ENCODE peak calls at places on chromosomes 1 and 21, in eight cellular contexts. S is EL; Y is T-cell; E is heart right ventricle; A is left cardiac atrium; L is NCI-H2171; N is stimulated activated CD4-positive, alpha-beta T cell treated with anti-CD3 and anti-CD28 coated beads, TNF-alpha, amount 100 ng/mL, for 1 hour; X is activated CD4-positive, alpha-beta memory T cell treated with anti-CD3 and anti-CD28 coated beads for 36 hours. K is an unnamed sample.
A peak's percentile ranks its signal among the peaks of the same experiment; 100 is the strongest.

GRCh38 chr1:239884776-239885175 is 206.9 kb upstream of the FMN2 start:
- DNase-seq in A (no peak), N (no peak), E (no peak), L (no peak), Y (no peak), S (peak; percentile 37), X (no peak), K (no peak)

GRCh38 chr1:1093610-1093943 is 19.5 kb upstream of the RNF223 start:
- DNase-seq in N (no peak), L (no peak), A (no peak), E (no peak), S (no peak), Y (no peak), X (no peak), K (peak; percentile 20)

GRCh38 chr1:29272171-29272907 is 36.0 kb downstream of the PTPRU start:
- DNase-seq in X (no peak), E (no peak), A (no peak), L (no peak), S (no peak), N (no peak), Y (no peak), K (no peak)

GRCh38 chr1:64038965-64039926 is 164.2 kb upstream of the UBE2U start:
- DNase-seq in N (no peak), X (no peak), Y (no peak), L (no peak), A (peak; percentile 48), E (peak; percentile 43), S (peak; percentile 100), K (peak; percentile 47)

GRCh38 chr1:89723863-89724262 is 90.9 kb downstream of the LRRC8C start:
- DNase-seq in X (no peak), Y (no peak), N (no peak), A (peak; percentile 63), L (no peak), S (no peak), E (peak; percentile 36), K (no peak)

GRCh38 chr1:223860051-223860559 is 14.4 kb upstream of the TP53BP2 start:
- DNase-seq in A (no peak), S (no peak), X (no peak), N (no peak), E (no peak), L (peak; percentile 27), Y (no peak), K (no peak)

GRCh38 chr1:21909787-21910503 is 27.2 kb downstream of the HSPG2 start:
- DNase-seq in Y (no peak), A (peak; percentile 79), N (no peak), L (no peak), X (peak; percentile 47), S (no peak), E (peak; percentile 88), K (no peak)

GRCh38 chr21:26836546-26836945 is 8.7 kb downstream of the ADAMTS1 start:
- DNase-seq in E (no peak), X (no peak), Y (no peak), A (no peak), N (no peak), S (peak; percentile 13), L (no peak), K (no peak)

GRCh38 chr1:19477284-19478240 is 7.8 kb downstream of the CAPZB start:
- DNase-seq in L (no peak), X (peak; percentile 68), A (peak; percentile 40), E (no peak), Y (peak; percentile 42), S (no peak), N (no peak), K (no peak)